ENCODE peak calls at places on chromosome 7, in five cellular contexts. B is stimulated activated CD4-positive, alpha-beta T cell treated with anti-CD3 and anti-CD28 coated beads, Interleukin-1b, Interleukin-23, amount 100 ng/mL, for 24 hours; A is iPS DF 19.7; M is hepatocyte; P is HEK293T. J is an unnamed sample.

GRCh38 chr7:101269664-101270063 is 24.8 kb upstream of the FIS1 start:
- DNase-seq in B (no peak), A (no peak), M (no peak), P (no peak), J (no peak)

GRCh38 chr7:19294629-19295028 is 149.4 kb upstream of the FERD3L start:
- DNase-seq in A (no peak), P (peak), M (peak), B (no peak), J (no peak)

GRCh38 chr7:12751764-12752163 is 64.3 kb downstream of the ARL4A start:
- DNase-seq in B (no peak), P (no peak), A (no peak), M (no peak), J (no peak)

GRCh38 chr7:153413199-153413539 is 639.0 kb upstream of the DPP6 start:
- DNase-seq in P (no peak), B (no peak), M (no peak), A (no peak), J (no peak)

GRCh38 chr7:4134204-4134603 is 547.9 kb upstream of the FOXK1 start:
- DNase-seq in P (no peak), B (no peak), M (peak), A (no peak), J (no peak)

GRCh38 chr7:121336579-121336978 is 7.8 kb downstream of the WNT16 start:
- DNase-seq in M (no peak), B (no peak), A (no peak), P (no peak), J (no peak)

GRCh38 chr7:30134011-30134410 is 775 bp upstream of the MTURN start:
- DNase-seq in A (no peak), B (no peak), M (no peak), P (no peak), J (no peak)

GRCh38 chr7:79227035-79227434 is 226.4 kb downstream of the MAGI2 start:
- DNase-seq in A (no peak), P (no peak), B (no peak), M (no peak), J (no peak)

GRCh38 chr7:5380350-5381210 is 43.1 kb downstream of the TNRC18 start:
- DNase-seq in A (no peak), P (no peak), M (no peak), B (no peak), J (peak)

GRCh38 chr7:104903781-104904180 is 110.2 kb upstream of the KMT2E start:
- DNase-seq in M (no peak), B (no peak), P (no peak), A (no peak), J (no peak)

GRCh38 chr7:135164357-135165021 is 6.0 kb downstream of the CYREN start:
- DNase-seq in M (no peak), A (no peak), P (peak), B (no peak), J (no peak)

GRCh38 chr7:90824386-90825307 is 228.5 kb downstream of the CDK14 start:
- DNase-seq in M (no peak), P (no peak), A (no peak), B (no peak), J (no peak)

GRCh38 chr7:8105449-8106095 is 137.0 kb downstream of the GLCCI1 start:
- DNase-seq in A (no peak), M (no peak), P (no peak), B (no peak), J (no peak)

GRCh38 chr7:150830957-150831356 is 21.4 kb upstream of the AOC1 start:
- DNase-seq in P (no peak), M (peak), A (no peak), B (no peak), J (no peak)

GRCh38 chr7:137601642-137602041 is 245.1 kb downstream of the DGKI start:
- DNase-seq in B (no peak), M (no peak), A (no peak), P (no peak), J (no peak)

J was measured in glutamatergic neuron.